ENCODE peak calls at places on chromosomes 1 and 21, in seven cellular contexts. D is fibroblast of the aortic adventitia, C is iris pigment epithelial cell, O is fibroblast of villous mesenchyme, B is endothelial cell, V is RPMI7951, L is T-helper 17 cell. W is an unnamed sample.

GRCh38 chr1:20426923-20427322 is 59.1 kb downstream of the CAMK2N1 start:
- DNase-seq in D (peak), C (peak), O (peak), B (no peak), V (peak), L (no peak), W (no peak)

GRCh38 chr1:94272388-94272787 is 35.0 kb upstream of the ARHGAP29 start:
- DNase-seq in D (no peak), C (no peak), O (no peak), B (no peak), V (no peak), L (no peak), W (no peak)

GRCh38 chr1:26582836-26583460 is 53.4 kb downstream of the RPS6KA1 start:
- DNase-seq in D (peak), C (peak), O (peak), B (no peak), V (peak), L (no peak), W (no peak)

GRCh38 chr1:47766832-47767740 is 230.1 kb downstream of the TRABD2B start:
- DNase-seq in D (no peak), C (no peak), O (no peak), B (no peak), V (no peak), L (no peak), W (no peak)

GRCh38 chr21:31683029-31683428 is 23.5 kb downstream of the SOD1 start:
- DNase-seq in D (no peak), C (no peak), O (no peak), B (no peak), V (no peak), L (no peak), W (no peak)

GRCh38 chr1:52635321-52636089 is 2.5 kb downstream of the SHISAL2A start:
- DNase-seq in D (no peak), C (no peak), O (peak), B (no peak), V (no peak), L (no peak), W (no peak)

GRCh38 chr1:203682401-203683383 is 56.1 kb downstream of the ATP2B4 start:
- DNase-seq in D (no peak), C (peak), O (no peak), B (peak), V (no peak), L (peak), W (no peak)

GRCh38 chr1:13469343-13469742 is 44.5 kb downstream of the LRRC38 start:
- DNase-seq in D (peak), C (no peak), O (peak), B (peak), V (peak), L (no peak), W (no peak)

GRCh38 chr1:47637111-47637685 is 199.4 kb downstream of the FOXD2 start:
- DNase-seq in D (peak), C (peak), O (no peak), B (no peak), V (no peak), L (no peak), W (no peak)

GRCh38 chr1:3543076-3544049 is 67.9 kb downstream of the MEGF6 start:
- DNase-seq in D (peak), C (peak), O (peak), B (no peak), V (peak), L (no peak), W (no peak)

GRCh38 chr1:246587606-246588005 is 21.4 kb downstream of the CNST start:
- DNase-seq in D (peak), C (peak), O (peak), B (no peak), V (peak), L (no peak), W (no peak)

GRCh38 chr1:63004868-63005267 is 220.9 kb downstream of the ATG4C start:
- DNase-seq in D (peak), C (peak), O (peak), B (peak), V (peak), L (no peak), W (peak)

GRCh38 chr1:94658221-94658620 is 116.7 kb upstream of the F3 start:
- DNase-seq in D (peak), C (peak), O (no peak), B (no peak), V (no peak), L (no peak), W (no peak)

GRCh38 chr1:103496014-103496635 is 29.4 kb upstream of the RNPC3 start:
- DNase-seq in D (peak), C (peak), O (peak), B (no peak), V (peak), L (no peak), W (no peak)

GRCh38 chr1:117633423-117633822 is 27.6 kb downstream of the TENT5C start:
- DNase-seq in D (no peak), C (no peak), O (no peak), B (no peak), V (no peak), L (no peak), W (no peak)

GRCh38 chr1:219039018-219039740 is 134.5 kb upstream of the LYPLAL1 start:
- DNase-seq in D (no peak), C (no peak), O (no peak), B (no peak), V (no peak), L (no peak), W (no peak)

GRCh38 chr1:234396871-234397270 is 23.6 kb downstream of the COA6 start:
- DNase-seq in D (no peak), C (no peak), O (no peak), B (no peak), V (no peak), L (no peak), W (no peak)

GRCh38 chr1:226107471-226108460 is 45.2 kb downstream of the H3-3A start:
- DNase-seq in D (no peak), C (no peak), O (no peak), B (no peak), V (no peak), L (no peak), W (no peak)

GRCh38 chr1:198713081-198713480 is 74.2 kb downstream of the PTPRC start:
- DNase-seq in D (peak), C (peak), O (peak), B (no peak), V (peak), L (no peak), W (no peak)

GRCh38 chr1:224769987-224770693 is 154.0 kb downstream of the CNIH3 start:
- DNase-seq in D (peak), C (peak), O (peak), B (no peak), V (peak), L (no peak), W (no peak)

GRCh38 chr1:164510435-164510834 is 48.5 kb upstream of the PBX1 start:
- DNase-seq in D (peak), C (peak), O (peak), B (no peak), V (no peak), L (no peak), W (no peak)

GRCh38 chr1:56933606-56934005 is 32.2 kb downstream of the C8B start:
- DNase-seq in D (no peak), C (no peak), O (no peak), B (no peak), V (no peak), L (no peak), W (no peak)

GRCh38 chr1:21289700-21290545 is at the start of gene ECE1:
- DNase-seq in D (no peak), C (no peak), O (no peak), B (peak), V (no peak), L (peak), W (peak)

GRCh38 chr1:204011426-204011825 is 61.5 kb upstream of the SOX13 start:
- DNase-seq in D (no peak), C (no peak), O (no peak), B (no peak), V (no peak), L (no peak), W (no peak)

GRCh38 chr1:186325239-186325638 is 49.8 kb downstream of the TPR start:
- DNase-seq in D (peak), C (peak), O (peak), B (no peak), V (no peak), L (no peak), W (peak)